ENCODE peak calls at places on chromosomes 12 and 14, in five cellular contexts. M, U, R, G and F are unnamed samples.

GRCh38 chr12:46514886-46515285 is 142.3 kb upstream of the SLC38A2 start:
- DNase-seq in R (no peak), M (no peak), G (no peak), U (no peak), F (no peak)

GRCh38 chr12:11652351-11653040 is 3.0 kb downstream of the ETV6 start:
- DNase-seq in U (no peak), M (peak; percentile 52), G (no peak), R (peak; percentile 21), F (peak; percentile 75)

GRCh38 chr12:42282301-42282700 is 43.6 kb downstream of the ZCRB1 start:
- DNase-seq in U (no peak), M (no peak), R (no peak), G (no peak), F (no peak)

GRCh38 chr12:69007166-69007857 is 74.3 kb upstream of the CPM start:
- DNase-seq in G (peak; percentile 40), R (peak; percentile 9), U (no peak), M (peak; percentile 64), F (no peak)

GRCh38 chr12:74537126-74537706 is 419 bp upstream of the ATXN7L3B start:
- DNase-seq in G (peak; percentile 14), U (no peak), M (peak; percentile 69), R (no peak), F (no peak)

GRCh38 chr14:92560106-92560865 is 46.7 kb downstream of the RIN3 start:
- DNase-seq in G (no peak), R (peak; percentile 42), M (no peak), U (no peak), F (no peak)

GRCh38 chr12:102475355-102475754 is 5.0 kb downstream of the IGF1 start:
- DNase-seq in R (no peak), G (no peak), M (no peak), U (no peak), F (no peak)

GRCh38 chr12:89988156-89988555 is 279.5 kb upstream of the ATP2B1 start:
- DNase-seq in G (no peak), U (no peak), R (no peak), M (no peak), F (no peak)

GRCh38 chr12:11771895-11772502 is 122.5 kb downstream of the ETV6 start:
- DNase-seq in M (no peak), U (no peak), G (no peak), R (no peak), F (no peak)

GRCh38 chr14:88199882-88200281 is 123.2 kb downstream of the KCNK10 start:
- DNase-seq in M (no peak), G (no peak), U (no peak), R (no peak), F (no peak)

GRCh38 chr12:113048716-113049127 is 7.8 kb upstream of the DTX1 start:
- DNase-seq in M (peak; percentile 88), G (peak; percentile 29), R (peak; percentile 72), U (peak; percentile 83), F (no peak)

GRCh38 chr12:115583591-115583990 is 693.9 kb downstream of the MED13L start:
- DNase-seq in R (no peak), U (no peak), G (no peak), M (no peak), F (no peak)

GRCh38 chr12:53289891-53290290 is 5.5 kb upstream of the PFDN5 start:
- DNase-seq in G (no peak), U (no peak), R (no peak), M (peak; percentile 49), F (no peak)

GRCh38 chr12:13661005-13661887 is 320.2 kb downstream of the GRIN2B start:
- DNase-seq in M (peak; percentile 75), G (peak; percentile 11), R (peak; percentile 32), U (peak; percentile 75), F (peak; percentile 93)

GRCh38 chr14:104289485-104289884 is 151.1 kb downstream of the KIF26A start:
- DNase-seq in G (no peak), M (no peak), U (no peak), R (no peak), F (no peak)